ENCODE peak calls at places on chromosomes 4 and X, in five cellular contexts. One of them, this sample, is unnamed.

GRCh38 chrX:129679856-129680255 is 25.1 kb upstream of the APLN start:
- DNase-seq in WERI-Rb-1: peak; percentile 21
- DNase-seq in prostate gland: peak; percentile 26
- DNase-seq in endothelial cell of umbilical vein: no peak
- DNase-seq in CD4-positive, alpha-beta T cell: no peak
- DNase-seq in this sample: no peak

GRCh38 chrX:56882581-56882980 is 112.8 kb downstream of the SPIN3 start:
- DNase-seq in WERI-Rb-1: no peak
- DNase-seq in prostate gland: no peak
- DNase-seq in endothelial cell of umbilical vein: no peak
- DNase-seq in CD4-positive, alpha-beta T cell: no peak
- DNase-seq in this sample: no peak

GRCh38 chrX:10457092-10457491 is 163.3 kb downstream of the MID1 start:
- DNase-seq in WERI-Rb-1: no peak
- DNase-seq in prostate gland: no peak
- DNase-seq in endothelial cell of umbilical vein: no peak
- DNase-seq in CD4-positive, alpha-beta T cell: no peak
- DNase-seq in this sample: no peak

GRCh38 chr4:2105559-2105958 is 46.4 kb downstream of the NAT8L start:
- DNase-seq in WERI-Rb-1: no peak
- DNase-seq in prostate gland: no peak
- DNase-seq in endothelial cell of umbilical vein: no peak
- DNase-seq in CD4-positive, alpha-beta T cell: no peak
- DNase-seq in this sample: no peak

GRCh38 chrX:20906571-20906970 is 467.6 kb upstream of the CNKSR2 start:
- DNase-seq in WERI-Rb-1: no peak
- DNase-seq in prostate gland: no peak
- DNase-seq in endothelial cell of umbilical vein: no peak
- DNase-seq in CD4-positive, alpha-beta T cell: no peak
- DNase-seq in this sample: no peak

GRCh38 chr4:53505947-53506346 is 85.3 kb downstream of the LNX1 start:
- DNase-seq in WERI-Rb-1: no peak
- DNase-seq in prostate gland: no peak
- DNase-seq in endothelial cell of umbilical vein: peak; percentile 23
- DNase-seq in CD4-positive, alpha-beta T cell: no peak
- DNase-seq in this sample: no peak

GRCh38 chr4:8736083-8736825 is 135.4 kb downstream of the HMX1 start:
- DNase-seq in WERI-Rb-1: no peak
- DNase-seq in prostate gland: no peak
- DNase-seq in endothelial cell of umbilical vein: no peak
- DNase-seq in CD4-positive, alpha-beta T cell: no peak
- DNase-seq in this sample: no peak

GRCh38 chrX:68994135-68994882 is 165.5 kb downstream of the EFNB1 start:
- DNase-seq in WERI-Rb-1: no peak
- DNase-seq in prostate gland: no peak
- DNase-seq in endothelial cell of umbilical vein: no peak
- DNase-seq in CD4-positive, alpha-beta T cell: no peak
- DNase-seq in this sample: no peak

GRCh38 chr4:113556382-113557134 is 205.0 kb downstream of the CAMK2D start:
- DNase-seq in WERI-Rb-1: no peak
- DNase-seq in prostate gland: no peak
- DNase-seq in endothelial cell of umbilical vein: no peak
- DNase-seq in CD4-positive, alpha-beta T cell: no peak
- DNase-seq in this sample: no peak

GRCh38 chr4:54687887-54688841 is 30.4 kb downstream of the KIT start:
- DNase-seq in WERI-Rb-1: no peak
- DNase-seq in prostate gland: no peak
- DNase-seq in endothelial cell of umbilical vein: no peak
- DNase-seq in CD4-positive, alpha-beta T cell: no peak
- DNase-seq in this sample: no peak

GRCh38 chr4:5753766-5754528 is 42.9 kb downstream of the EVC start:
- DNase-seq in WERI-Rb-1: no peak
- DNase-seq in prostate gland: no peak
- DNase-seq in endothelial cell of umbilical vein: peak; percentile 95
- DNase-seq in CD4-positive, alpha-beta T cell: no peak
- DNase-seq in this sample: no peak

GRCh38 chrX:82649645-82650044 is 858.4 kb upstream of the POU3F4 start:
- DNase-seq in WERI-Rb-1: no peak
- DNase-seq in prostate gland: no peak
- DNase-seq in endothelial cell of umbilical vein: no peak
- DNase-seq in CD4-positive, alpha-beta T cell: no peak
- DNase-seq in this sample: no peak

GRCh38 chr4:109649872-109650271 is 53.4 kb downstream of the CASP6 start:
- DNase-seq in WERI-Rb-1: no peak
- DNase-seq in prostate gland: no peak
- DNase-seq in endothelial cell of umbilical vein: no peak
- DNase-seq in CD4-positive, alpha-beta T cell: no peak
- DNase-seq in this sample: no peak

GRCh38 chr4:53601251-53601764 is 10.0 kb upstream of the LNX1 start:
- DNase-seq in WERI-Rb-1: peak; percentile 47
- DNase-seq in prostate gland: no peak
- DNase-seq in endothelial cell of umbilical vein: peak; percentile 22
- DNase-seq in CD4-positive, alpha-beta T cell: no peak
- DNase-seq in this sample: peak; percentile 52

GRCh38 chr4:56077676-56078075 is 128.9 kb downstream of the CEP135 start:
- DNase-seq in WERI-Rb-1: no peak
- DNase-seq in prostate gland: no peak
- DNase-seq in endothelial cell of umbilical vein: no peak
- DNase-seq in CD4-positive, alpha-beta T cell: no peak
- DNase-seq in this sample: no peak

GRCh38 chrX:49106930-49107329 is 16.6 kb downstream of the GPKOW start:
- DNase-seq in WERI-Rb-1: peak; percentile 40
- DNase-seq in prostate gland: no peak
- DNase-seq in endothelial cell of umbilical vein: peak; percentile 44
- DNase-seq in CD4-positive, alpha-beta T cell: no peak
- DNase-seq in this sample: no peak

GRCh38 chr4:187209921-187210613 is 486.4 kb upstream of the FAT1 start:
- DNase-seq in WERI-Rb-1: no peak
- DNase-seq in prostate gland: peak; percentile 94
- DNase-seq in endothelial cell of umbilical vein: no peak
- DNase-seq in CD4-positive, alpha-beta T cell: no peak
- DNase-seq in this sample: no peak

DNA sequence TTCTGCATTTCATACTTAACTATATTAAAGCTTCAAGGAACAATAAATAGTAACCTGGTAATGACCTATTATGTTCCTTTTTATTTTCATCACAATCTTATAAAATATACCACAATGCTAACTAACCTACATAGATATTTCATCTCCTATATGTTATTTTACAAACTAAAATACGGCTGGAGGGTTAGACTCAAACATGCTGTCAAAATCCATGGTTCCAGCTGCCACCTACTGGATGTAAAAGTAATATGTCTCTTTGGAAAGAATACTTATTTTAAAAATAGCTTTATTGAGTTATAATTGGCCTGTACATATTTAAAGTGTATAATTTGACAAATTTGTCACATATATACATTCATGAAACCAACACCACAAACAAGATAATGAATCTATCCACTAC is 15.0 kb downstream of the RGN start:
- DNase-seq in WERI-Rb-1: peak; percentile 12
- DNase-seq in prostate gland: no peak
- DNase-seq in endothelial cell of umbilical vein: peak; percentile 26
- DNase-seq in CD4-positive, alpha-beta T cell: no peak
- DNase-seq in this sample: no peak
- H3K27ac ChIP-seq in WERI-Rb-1: no peak overlapping the region
- H3K27ac ChIP-seq in prostate gland: no peak overlapping the region
- H3K27ac ChIP-seq in endothelial cell of umbilical vein: no peak overlapping the region
- H3K27ac ChIP-seq in CD4-positive, alpha-beta T cell: no peak overlapping the region
- H3K27ac ChIP-seq in this sample: no peak overlapping the region

GRCh38 chrX:131763674-131764073 is 219.8 kb downstream of the OR13H1 start:
- DNase-seq in WERI-Rb-1: peak; percentile 85
- DNase-seq in prostate gland: no peak
- DNase-seq in endothelial cell of umbilical vein: no peak
- DNase-seq in CD4-positive, alpha-beta T cell: no peak
- DNase-seq in this sample: no peak
- TF ChIP-seq CTCF in WERI-Rb-1: peak; percentile 82
- TF ChIP-seq CTCF in prostate gland: no peak
- TF ChIP-seq CTCF in endothelial cell of umbilical vein: no peak
- TF ChIP-seq CTCF in CD4-positive, alpha-beta T cell: no peak
- TF ChIP-seq CTCF in this sample: peak; percentile 40

GRCh38 chr4:155667538-155668511 is 1.2 kb downstream of the GUCY1A1 start:
- DNase-seq in WERI-Rb-1: peak; percentile 53
- DNase-seq in prostate gland: peak; percentile 48
- DNase-seq in endothelial cell of umbilical vein: peak; percentile 66
- DNase-seq in CD4-positive, alpha-beta T cell: no peak
- DNase-seq in this sample: peak; percentile 66
- H3K27ac ChIP-seq in WERI-Rb-1: peak overlapping the region; percentile 34
- H3K27ac ChIP-seq in prostate gland: peak overlapping the region; percentile 97
- H3K27ac ChIP-seq in endothelial cell of umbilical vein: no peak overlapping the region
- H3K27ac ChIP-seq in CD4-positive, alpha-beta T cell: no peak overlapping the region
- H3K27ac ChIP-seq in this sample: peak overlapping the region; percentile 84

DNA sequence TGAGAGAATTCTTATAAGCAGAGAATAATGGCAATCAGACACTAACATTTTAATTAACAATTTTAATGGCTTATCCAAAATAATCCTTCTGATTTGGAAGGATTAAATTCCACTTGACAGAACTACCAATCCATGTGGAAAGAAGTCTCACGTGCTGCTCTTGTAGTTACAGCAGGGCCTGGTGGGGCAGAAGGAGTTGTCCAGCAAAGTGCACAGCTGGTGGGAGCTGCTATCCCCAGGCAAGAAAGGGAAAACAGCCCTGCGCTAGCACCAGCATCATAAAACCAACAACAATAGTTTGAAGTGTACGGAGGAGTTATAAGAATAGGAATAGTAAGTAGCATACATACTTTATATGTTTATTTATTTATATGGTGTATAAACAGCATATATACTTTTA is 127.4 kb upstream of the TRIM2 start:
- DNase-seq in WERI-Rb-1: no peak
- DNase-seq in prostate gland: no peak
- DNase-seq in endothelial cell of umbilical vein: no peak
- DNase-seq in CD4-positive, alpha-beta T cell: no peak
- DNase-seq in this sample: no peak
- TF ChIP-seq CTCF in WERI-Rb-1: no peak
- TF ChIP-seq CTCF in prostate gland: no peak
- TF ChIP-seq CTCF in endothelial cell of umbilical vein: no peak
- TF ChIP-seq CTCF in CD4-positive, alpha-beta T cell: no peak
- TF ChIP-seq CTCF in this sample: no peak

GRCh38 chr4:88660446-88661294 is 37.0 kb downstream of the NAP1L5 start:
- DNase-seq in WERI-Rb-1: no peak
- DNase-seq in prostate gland: no peak
- DNase-seq in endothelial cell of umbilical vein: no peak
- DNase-seq in CD4-positive, alpha-beta T cell: no peak
- DNase-seq in this sample: peak; percentile 49
- H3K27ac ChIP-seq in WERI-Rb-1: no peak overlapping the region
- H3K27ac ChIP-seq in prostate gland: no peak overlapping the region
- H3K27ac ChIP-seq in endothelial cell of umbilical vein: no peak overlapping the region
- H3K27ac ChIP-seq in CD4-positive, alpha-beta T cell: no peak overlapping the region
- H3K27ac ChIP-seq in this sample: peak overlapping the region; percentile 10

GRCh38 chr4:175947117-175947722 is 118.4 kb upstream of the WDR17 start:
- DNase-seq in WERI-Rb-1: no peak
- DNase-seq in prostate gland: no peak
- DNase-seq in endothelial cell of umbilical vein: peak; percentile 54
- DNase-seq in CD4-positive, alpha-beta T cell: no peak
- DNase-seq in this sample: no peak
- TF ChIP-seq CTCF in WERI-Rb-1: no peak
- TF ChIP-seq CTCF in prostate gland: peak; percentile 43
- TF ChIP-seq CTCF in endothelial cell of umbilical vein: peak; percentile 37
- TF ChIP-seq CTCF in CD4-positive, alpha-beta T cell: peak; percentile 64
- TF ChIP-seq CTCF in this sample: peak; percentile 70

GRCh38 chr4:39469429-39470077 is 10.7 kb downstream of the LIAS start:
- DNase-seq in WERI-Rb-1: peak; percentile 66
- DNase-seq in prostate gland: peak; percentile 31
- DNase-seq in endothelial cell of umbilical vein: peak; percentile 92
- DNase-seq in CD4-positive, alpha-beta T cell: peak; percentile 11
- DNase-seq in this sample: no peak
- H3K27ac ChIP-seq in WERI-Rb-1: peak overlapping the region; percentile 50
- H3K27ac ChIP-seq in prostate gland: peak overlapping the region; percentile 4
- H3K27ac ChIP-seq in endothelial cell of umbilical vein: peak overlapping the region; percentile 26
- H3K27ac ChIP-seq in CD4-positive, alpha-beta T cell: no peak overlapping the region
- H3K27ac ChIP-seq in this sample: peak overlapping the region; percentile 72

GRCh38 chrX:108323751-108324150 is 114.5 kb downstream of the COL4A6 start:
- DNase-seq in WERI-Rb-1: no peak
- DNase-seq in prostate gland: no peak
- DNase-seq in endothelial cell of umbilical vein: no peak
- DNase-seq in CD4-positive, alpha-beta T cell: no peak
- DNase-seq in this sample: no peak
- TF ChIP-seq CTCF in WERI-Rb-1: no peak
- TF ChIP-seq CTCF in prostate gland: no peak
- TF ChIP-seq CTCF in endothelial cell of umbilical vein: no peak
- TF ChIP-seq CTCF in CD4-positive, alpha-beta T cell: no peak
- TF ChIP-seq CTCF in this sample: no peak

GRCh38 chr4:151558496-151559113 is 149.6 kb downstream of the FHIP1A start:
- DNase-seq in WERI-Rb-1: no peak
- DNase-seq in prostate gland: no peak
- DNase-seq in endothelial cell of umbilical vein: no peak
- DNase-seq in CD4-positive, alpha-beta T cell: no peak
- DNase-seq in this sample: no peak
- H3K27ac ChIP-seq in WERI-Rb-1: no peak overlapping the region
- H3K27ac ChIP-seq in prostate gland: no peak overlapping the region
- H3K27ac ChIP-seq in endothelial cell of umbilical vein: no peak overlapping the region
- H3K27ac ChIP-seq in CD4-positive, alpha-beta T cell: no peak overlapping the region
- H3K27ac ChIP-seq in this sample: no peak overlapping the region

GRCh38 chrX:138777230-138777629 is 65.7 kb upstream of the FGF13 start:
- DNase-seq in WERI-Rb-1: no peak
- DNase-seq in prostate gland: no peak
- DNase-seq in endothelial cell of umbilical vein: no peak
- DNase-seq in CD4-positive, alpha-beta T cell: no peak
- DNase-seq in this sample: no peak
- TF ChIP-seq CTCF in WERI-Rb-1: no peak
- TF ChIP-seq CTCF in prostate gland: no peak
- TF ChIP-seq CTCF in endothelial cell of umbilical vein: no peak
- TF ChIP-seq CTCF in CD4-positive, alpha-beta T cell: no peak
- TF ChIP-seq CTCF in this sample: no peak